ENCODE peak calls at places on chromosomes 11 and 22, in nine cellular contexts. K, L, B, H, P, D, A, O and G are unnamed samples.
A peak's percentile ranks its signal among the peaks of the same experiment; 100 is the strongest.

GRCh38 chr11:19816817-19817216 is 104.2 kb downstream of the NAV2 start:
- DNase-seq in K (no peak), L (peak; percentile 75), B (no peak), H (no peak), P (no peak), D (no peak), A (no peak), O (no peak), G (no peak)

GRCh38 chr11:12303431-12304149 is 73.8 kb upstream of the PARVA start:
- DNase-seq in K (no peak), L (no peak), B (no peak), H (no peak), P (no peak), D (no peak), A (no peak), O (no peak), G (no peak)

GRCh38 chr11:83158965-83159900 is 2.3 kb downstream of the PCF11 start:
- DNase-seq in K (no peak), L (no peak), B (no peak), H (no peak), P (no peak), D (no peak), A (no peak), O (no peak), G (no peak)

GRCh38 chr22:23478175-23478574 is 101.9 kb downstream of the IGLL1 start:
- DNase-seq in K (no peak), L (no peak), B (no peak), H (no peak), P (no peak), D (no peak), A (peak; percentile 38), O (no peak), G (no peak)

GRCh38 chr11:21564813-21565212 is 628.1 kb upstream of the ANO5 start:
- DNase-seq in K (no peak), L (no peak), B (no peak), H (no peak), P (no peak), D (no peak), A (no peak), O (peak; percentile 42), G (no peak)

GRCh38 chr11:132278801-132279574 is 908.6 kb downstream of the NTM start:
- DNase-seq in K (no peak), L (peak; percentile 46), B (no peak), H (no peak), P (no peak), D (no peak), A (peak; percentile 10), O (peak; percentile 0), G (peak; percentile 15)

GRCh38 chr22:35498026-35498425 is 42.6 kb upstream of the RASD2 start:
- DNase-seq in K (no peak), L (peak; percentile 64), B (no peak), H (no peak), P (no peak), D (no peak), A (peak; percentile 19), O (no peak), G (no peak)

GRCh38 chr11:57345555-57346151 is 7.5 kb downstream of the P2RX3 start:
- DNase-seq in K (peak; percentile 82), L (peak; percentile 97), B (peak; percentile 61), H (no peak), P (peak; percentile 78), D (peak; percentile 75), A (peak; percentile 94), O (peak; percentile 81), G (no peak)

GRCh38 chr22:29074276-29074625 is 1.4 kb downstream of the KREMEN1 start:
- DNase-seq in K (no peak), L (peak; percentile 38), B (no peak), H (no peak), P (no peak), D (no peak), A (no peak), O (no peak), G (no peak)

GRCh38 chr22:21759631-21760030 is 24.0 kb upstream of the YPEL1 start:
- DNase-seq in K (peak; percentile 18), L (no peak), B (no peak), H (no peak), P (no peak), D (no peak), A (no peak), O (no peak), G (no peak)

GRCh38 chr11:114316980-114317675 is 20.9 kb downstream of the NNMT start:
- DNase-seq in K (no peak), L (no peak), B (peak; percentile 44), H (no peak), P (no peak), D (no peak), A (no peak), O (no peak), G (no peak)

GRCh38 chr11:97772696-97773095 is 1248.1 kb upstream of the CNTN5 start:
- DNase-seq in K (no peak), L (no peak), B (no peak), H (no peak), P (no peak), D (no peak), A (no peak), O (no peak), G (no peak)

DNA sequence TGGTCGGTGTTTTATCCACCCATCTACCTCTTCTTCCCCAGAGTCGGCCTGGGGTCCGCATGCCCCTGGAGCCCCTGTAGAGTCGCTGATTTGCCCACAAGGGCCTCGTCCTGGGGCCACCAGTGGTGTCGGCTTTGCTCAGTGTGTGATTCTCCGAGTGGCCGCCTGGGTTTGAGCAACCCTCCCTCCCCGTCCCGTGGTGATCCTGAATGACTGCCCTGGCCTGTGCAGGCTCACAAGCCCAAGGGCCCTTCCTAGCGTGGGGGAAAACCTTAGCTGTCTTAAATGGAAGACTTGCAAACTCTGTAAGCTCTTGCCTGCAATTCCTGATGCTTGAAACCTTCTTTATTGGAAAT is 128.3 kb downstream of the OSBP2 start:
- DNase-seq in K (no peak), L (peak; percentile 70), B (no peak), H (no peak), P (peak; percentile 40), D (no peak), A (peak; percentile 47), O (no peak), G (no peak)
- TF ChIP-seq CTCF in K (no peak), L (no peak), B (no peak), H (peak; percentile 18), P (no peak), D (no peak), A (no peak), O (no peak), G (no peak)

GRCh38 chr11:14768789-14769188 is 123.2 kb downstream of the CYP2R1 start:
- DNase-seq in K (no peak), L (no peak), B (no peak), H (no peak), P (no peak), D (no peak), A (no peak), O (no peak), G (no peak)

GRCh38 chr11:14774738-14775137 is 117.3 kb downstream of the CYP2R1 start:
- DNase-seq in K (no peak), L (peak; percentile 19), B (no peak), H (no peak), P (no peak), D (no peak), A (peak; percentile 57), O (no peak), G (no peak)

GRCh38 chr11:14775897-14776296 is 116.1 kb downstream of the CYP2R1 start:
- DNase-seq in K (no peak), L (no peak), B (no peak), H (no peak), P (no peak), D (no peak), A (no peak), O (no peak), G (no peak)

GRCh38 chr11:14773755-14774154 is 118.3 kb downstream of the CYP2R1 start:
- DNase-seq in K (no peak), L (peak; percentile 80), B (no peak), H (no peak), P (no peak), D (no peak), A (no peak), O (peak; percentile 27), G (no peak)
- H3K4me3 ChIP-seq in K (no peak overlapping the region), L (no peak overlapping the region), B (no peak overlapping the region), H (no peak overlapping the region), P (no peak overlapping the region), D (no peak overlapping the region), A (no peak overlapping the region), O (no peak overlapping the region), G (no peak overlapping the region)

GRCh38 chr11:121426476-121427454 is 25.3 kb upstream of the SORL1 start:
- DNase-seq in K (peak; percentile 93), L (peak; percentile 80), B (peak; percentile 43), H (no peak), P (peak; percentile 77), D (no peak), A (peak; percentile 43), O (no peak), G (no peak)

GRCh38 chr11:121422675-121423074 is 29.4 kb upstream of the SORL1 start:
- DNase-seq in K (no peak), L (no peak), B (no peak), H (no peak), P (no peak), D (no peak), A (no peak), O (no peak), G (no peak)

GRCh38 chr11:121429556-121429955 is 22.6 kb upstream of the SORL1 start:
- DNase-seq in K (no peak), L (no peak), B (no peak), H (no peak), P (no peak), D (no peak), A (no peak), O (no peak), G (no peak)

GRCh38 chr11:121421149-121421906 is 30.8 kb upstream of the SORL1 start:
- DNase-seq in K (no peak), L (peak; percentile 45), B (no peak), H (no peak), P (no peak), D (no peak), A (peak; percentile 71), O (no peak), G (no peak)

DNA sequence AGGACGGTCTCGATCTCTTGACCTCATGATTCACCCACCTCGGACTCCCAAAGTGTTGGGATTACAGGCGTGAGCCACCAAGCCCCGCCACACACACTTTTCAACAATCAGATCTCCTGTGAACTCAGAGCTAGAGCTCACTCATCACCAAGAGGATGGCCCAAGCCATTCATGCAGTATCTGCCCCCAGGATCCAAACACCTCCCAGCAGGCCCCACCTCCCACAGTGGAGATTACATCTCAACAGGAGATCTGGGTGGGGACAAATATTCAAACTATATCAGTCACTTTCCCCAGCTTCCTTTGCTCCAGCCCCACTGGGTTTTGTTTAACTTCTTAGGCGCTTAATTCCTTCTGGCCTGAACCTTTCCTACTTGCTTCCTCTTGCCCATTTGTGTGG is 26.3 kb upstream of the SORL1 start:
- DNase-seq in K (no peak), L (no peak), B (no peak), H (no peak), P (no peak), D (no peak), A (no peak), O (no peak), G (no peak)
- H3K27ac ChIP-seq in K (no peak overlapping the region), L (no peak overlapping the region), B (no peak overlapping the region), H (no peak overlapping the region), P (no peak overlapping the region), D (no peak overlapping the region), A (no peak overlapping the region), O (no peak overlapping the region), G (no peak overlapping the region)

DNA sequence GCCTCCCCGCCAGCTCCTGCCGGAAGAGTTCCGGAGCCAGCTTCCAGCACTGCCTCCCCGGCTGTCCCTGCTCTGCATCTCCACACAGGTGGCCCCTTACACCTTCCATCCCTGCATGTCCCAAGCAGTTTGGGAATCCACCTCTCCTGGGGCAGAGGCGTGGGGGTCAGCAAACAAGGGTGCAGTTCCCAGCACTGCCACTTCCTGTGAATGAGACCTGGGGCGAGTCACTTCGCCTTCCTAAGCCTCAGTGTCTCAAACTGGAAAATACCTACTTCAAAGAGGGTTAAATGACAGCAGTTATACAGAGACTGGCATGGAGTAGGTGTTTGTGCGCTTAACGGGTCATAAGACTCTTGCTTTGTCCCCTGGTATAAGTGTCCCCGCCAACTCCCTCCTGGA is 5.2 kb downstream of the CYTH4 start:
- DNase-seq in K (peak; percentile 66), L (no peak), B (no peak), H (no peak), P (no peak), D (no peak), A (no peak), O (no peak), G (no peak)
- TF ChIP-seq CTCF in K (no peak), L (no peak), B (no peak), H (no peak), P (no peak), D (no peak), A (no peak), O (no peak), G (no peak)